ENCODE peak calls at places on chromosomes 3 and 15, in seven cellular contexts. One of them, this sample, is unnamed.

GRCh38 chr3:150408232-150409124 is at the start of gene TSC22D2:
- DNase-seq in activated T-cell treated with anti-CD3 and anti-CD28 coated beads for 24 hours: peak
- DNase-seq in stimulated activated CD8-positive, alpha-beta memory T cell treated with anti-CD3 and anti-CD28 coated beads, Interleukin-4, amount 100 ng/mL, for 4 hours: peak
- DNase-seq in Caki2: peak
- DNase-seq in H7: peak
- DNase-seq in G401: peak
- DNase-seq in memory B cell: peak
- DNase-seq in this sample: peak

GRCh38 chr3:124217542-124217941 is 225.6 kb upstream of the ROPN1 start:
- DNase-seq in activated T-cell treated with anti-CD3 and anti-CD28 coated beads for 24 hours: no peak
- DNase-seq in stimulated activated CD8-positive, alpha-beta memory T cell treated with anti-CD3 and anti-CD28 coated beads, Interleukin-4, amount 100 ng/mL, for 4 hours: no peak
- DNase-seq in Caki2: peak
- DNase-seq in H7: peak
- DNase-seq in G401: no peak
- DNase-seq in memory B cell: no peak
- DNase-seq in this sample: peak

GRCh38 chr3:177905173-177905894 is 630.9 kb upstream of the KCNMB2 start:
- DNase-seq in activated T-cell treated with anti-CD3 and anti-CD28 coated beads for 24 hours: no peak
- DNase-seq in stimulated activated CD8-positive, alpha-beta memory T cell treated with anti-CD3 and anti-CD28 coated beads, Interleukin-4, amount 100 ng/mL, for 4 hours: no peak
- DNase-seq in Caki2: peak
- DNase-seq in H7: no peak
- DNase-seq in G401: peak
- DNase-seq in memory B cell: no peak
- DNase-seq in this sample: peak

GRCh38 chr3:86986666-86987420 is 4.1 kb downstream of the VGLL3 start:
- DNase-seq in activated T-cell treated with anti-CD3 and anti-CD28 coated beads for 24 hours: no peak
- DNase-seq in stimulated activated CD8-positive, alpha-beta memory T cell treated with anti-CD3 and anti-CD28 coated beads, Interleukin-4, amount 100 ng/mL, for 4 hours: no peak
- DNase-seq in Caki2: no peak
- DNase-seq in H7: no peak
- DNase-seq in G401: no peak
- DNase-seq in memory B cell: no peak
- DNase-seq in this sample: no peak

GRCh38 chr3:113043686-113044085 is 52.9 kb downstream of the GTPBP8 start:
- DNase-seq in activated T-cell treated with anti-CD3 and anti-CD28 coated beads for 24 hours: no peak
- DNase-seq in stimulated activated CD8-positive, alpha-beta memory T cell treated with anti-CD3 and anti-CD28 coated beads, Interleukin-4, amount 100 ng/mL, for 4 hours: no peak
- DNase-seq in Caki2: no peak
- DNase-seq in H7: no peak
- DNase-seq in G401: no peak
- DNase-seq in memory B cell: no peak
- DNase-seq in this sample: no peak

GRCh38 chr15:64045774-64046346 is 425 bp downstream of the DAPK2 start:
- DNase-seq in activated T-cell treated with anti-CD3 and anti-CD28 coated beads for 24 hours: no peak
- DNase-seq in stimulated activated CD8-positive, alpha-beta memory T cell treated with anti-CD3 and anti-CD28 coated beads, Interleukin-4, amount 100 ng/mL, for 4 hours: no peak
- DNase-seq in Caki2: peak
- DNase-seq in H7: peak
- DNase-seq in G401: no peak
- DNase-seq in memory B cell: peak
- DNase-seq in this sample: no peak

GRCh38 chr3:111668912-111669488 is 73.9 kb upstream of the ZBED2 start:
- DNase-seq in activated T-cell treated with anti-CD3 and anti-CD28 coated beads for 24 hours: no peak
- DNase-seq in stimulated activated CD8-positive, alpha-beta memory T cell treated with anti-CD3 and anti-CD28 coated beads, Interleukin-4, amount 100 ng/mL, for 4 hours: no peak
- DNase-seq in Caki2: peak
- DNase-seq in H7: peak
- DNase-seq in G401: peak
- DNase-seq in memory B cell: no peak
- DNase-seq in this sample: no peak

GRCh38 chr15:52290800-52291199 is 4.8 kb downstream of the MYO5C start:
- DNase-seq in activated T-cell treated with anti-CD3 and anti-CD28 coated beads for 24 hours: no peak
- DNase-seq in stimulated activated CD8-positive, alpha-beta memory T cell treated with anti-CD3 and anti-CD28 coated beads, Interleukin-4, amount 100 ng/mL, for 4 hours: no peak
- DNase-seq in Caki2: no peak
- DNase-seq in H7: no peak
- DNase-seq in G401: no peak
- DNase-seq in memory B cell: no peak
- DNase-seq in this sample: no peak

GRCh38 chr15:69087581-69087980 is 72.9 kb upstream of the GLCE start:
- DNase-seq in activated T-cell treated with anti-CD3 and anti-CD28 coated beads for 24 hours: no peak
- DNase-seq in stimulated activated CD8-positive, alpha-beta memory T cell treated with anti-CD3 and anti-CD28 coated beads, Interleukin-4, amount 100 ng/mL, for 4 hours: no peak
- DNase-seq in Caki2: no peak
- DNase-seq in H7: no peak
- DNase-seq in G401: no peak
- DNase-seq in memory B cell: no peak
- DNase-seq in this sample: no peak

GRCh38 chr3:36244728-36245127 is 135.6 kb upstream of the STAC start:
- DNase-seq in activated T-cell treated with anti-CD3 and anti-CD28 coated beads for 24 hours: no peak
- DNase-seq in stimulated activated CD8-positive, alpha-beta memory T cell treated with anti-CD3 and anti-CD28 coated beads, Interleukin-4, amount 100 ng/mL, for 4 hours: no peak
- DNase-seq in Caki2: peak
- DNase-seq in H7: no peak
- DNase-seq in G401: no peak
- DNase-seq in memory B cell: no peak
- DNase-seq in this sample: peak

GRCh38 chr3:107660316-107660976 is 137.7 kb downstream of the BBX start:
- DNase-seq in activated T-cell treated with anti-CD3 and anti-CD28 coated beads for 24 hours: no peak
- DNase-seq in stimulated activated CD8-positive, alpha-beta memory T cell treated with anti-CD3 and anti-CD28 coated beads, Interleukin-4, amount 100 ng/mL, for 4 hours: no peak
- DNase-seq in Caki2: no peak
- DNase-seq in H7: no peak
- DNase-seq in G401: peak
- DNase-seq in memory B cell: no peak
- DNase-seq in this sample: no peak

GRCh38 chr3:14510838-14511622 is 29.1 kb downstream of the GRIP2 start:
- DNase-seq in activated T-cell treated with anti-CD3 and anti-CD28 coated beads for 24 hours: no peak
- DNase-seq in stimulated activated CD8-positive, alpha-beta memory T cell treated with anti-CD3 and anti-CD28 coated beads, Interleukin-4, amount 100 ng/mL, for 4 hours: no peak
- DNase-seq in Caki2: no peak
- DNase-seq in H7: no peak
- DNase-seq in G401: no peak
- DNase-seq in memory B cell: no peak
- DNase-seq in this sample: no peak

GRCh38 chr3:29195055-29195454 is 85.8 kb upstream of the RBMS3 start:
- DNase-seq in activated T-cell treated with anti-CD3 and anti-CD28 coated beads for 24 hours: no peak
- DNase-seq in stimulated activated CD8-positive, alpha-beta memory T cell treated with anti-CD3 and anti-CD28 coated beads, Interleukin-4, amount 100 ng/mL, for 4 hours: no peak
- DNase-seq in Caki2: no peak
- DNase-seq in H7: no peak
- DNase-seq in G401: no peak
- DNase-seq in memory B cell: no peak
- DNase-seq in this sample: no peak

GRCh38 chr3:43932921-43933320 is 242.2 kb downstream of the ABHD5 start:
- DNase-seq in activated T-cell treated with anti-CD3 and anti-CD28 coated beads for 24 hours: no peak
- DNase-seq in stimulated activated CD8-positive, alpha-beta memory T cell treated with anti-CD3 and anti-CD28 coated beads, Interleukin-4, amount 100 ng/mL, for 4 hours: no peak
- DNase-seq in Caki2: no peak
- DNase-seq in H7: no peak
- DNase-seq in G401: no peak
- DNase-seq in memory B cell: no peak
- DNase-seq in this sample: no peak

GRCh38 chr3:100075731-100076543 is 38.4 kb downstream of the FILIP1L start:
- DNase-seq in activated T-cell treated with anti-CD3 and anti-CD28 coated beads for 24 hours: no peak
- DNase-seq in stimulated activated CD8-positive, alpha-beta memory T cell treated with anti-CD3 and anti-CD28 coated beads, Interleukin-4, amount 100 ng/mL, for 4 hours: no peak
- DNase-seq in Caki2: no peak
- DNase-seq in H7: no peak
- DNase-seq in G401: no peak
- DNase-seq in memory B cell: no peak
- DNase-seq in this sample: no peak

GRCh38 chr3:5330152-5330810 is 142.8 kb downstream of the EDEM1 start:
- DNase-seq in activated T-cell treated with anti-CD3 and anti-CD28 coated beads for 24 hours: peak
- DNase-seq in stimulated activated CD8-positive, alpha-beta memory T cell treated with anti-CD3 and anti-CD28 coated beads, Interleukin-4, amount 100 ng/mL, for 4 hours: no peak
- DNase-seq in Caki2: peak
- DNase-seq in H7: no peak
- DNase-seq in G401: no peak
- DNase-seq in memory B cell: no peak
- DNase-seq in this sample: no peak

GRCh38 chr3:14512944-14513332 is 27.2 kb downstream of the GRIP2 start:
- DNase-seq in activated T-cell treated with anti-CD3 and anti-CD28 coated beads for 24 hours: no peak
- DNase-seq in stimulated activated CD8-positive, alpha-beta memory T cell treated with anti-CD3 and anti-CD28 coated beads, Interleukin-4, amount 100 ng/mL, for 4 hours: no peak
- DNase-seq in Caki2: no peak
- DNase-seq in H7: no peak
- DNase-seq in G401: no peak
- DNase-seq in memory B cell: no peak
- DNase-seq in this sample: no peak

GRCh38 chr15:67680645-67681044 is 138.1 kb downstream of the MAP2K5 start:
- DNase-seq in activated T-cell treated with anti-CD3 and anti-CD28 coated beads for 24 hours: no peak
- DNase-seq in stimulated activated CD8-positive, alpha-beta memory T cell treated with anti-CD3 and anti-CD28 coated beads, Interleukin-4, amount 100 ng/mL, for 4 hours: no peak
- DNase-seq in Caki2: no peak
- DNase-seq in H7: no peak
- DNase-seq in G401: no peak
- DNase-seq in memory B cell: no peak
- DNase-seq in this sample: no peak

GRCh38 chr3:46894256-46894655 is 16.7 kb downstream of the PTH1R start:
- DNase-seq in activated T-cell treated with anti-CD3 and anti-CD28 coated beads for 24 hours: no peak
- DNase-seq in stimulated activated CD8-positive, alpha-beta memory T cell treated with anti-CD3 and anti-CD28 coated beads, Interleukin-4, amount 100 ng/mL, for 4 hours: no peak
- DNase-seq in Caki2: no peak
- DNase-seq in H7: no peak
- DNase-seq in G401: no peak
- DNase-seq in memory B cell: no peak
- DNase-seq in this sample: no peak

GRCh38 chr15:88987951-88988671 is 74.9 kb upstream of the MFGE8 start:
- DNase-seq in activated T-cell treated with anti-CD3 and anti-CD28 coated beads for 24 hours: no peak
- DNase-seq in stimulated activated CD8-positive, alpha-beta memory T cell treated with anti-CD3 and anti-CD28 coated beads, Interleukin-4, amount 100 ng/mL, for 4 hours: no peak
- DNase-seq in Caki2: no peak
- DNase-seq in H7: peak
- DNase-seq in G401: no peak
- DNase-seq in memory B cell: no peak
- DNase-seq in this sample: no peak

GRCh38 chr3:72899349-72899765 is 11.5 kb downstream of the GXYLT2 start:
- DNase-seq in activated T-cell treated with anti-CD3 and anti-CD28 coated beads for 24 hours: no peak
- DNase-seq in stimulated activated CD8-positive, alpha-beta memory T cell treated with anti-CD3 and anti-CD28 coated beads, Interleukin-4, amount 100 ng/mL, for 4 hours: no peak
- DNase-seq in Caki2: no peak
- DNase-seq in H7: no peak
- DNase-seq in G401: no peak
- DNase-seq in memory B cell: no peak
- DNase-seq in this sample: no peak

GRCh38 chr15:97177135-97177704 is 783.3 kb upstream of the ARRDC4 start:
- DNase-seq in activated T-cell treated with anti-CD3 and anti-CD28 coated beads for 24 hours: no peak
- DNase-seq in stimulated activated CD8-positive, alpha-beta memory T cell treated with anti-CD3 and anti-CD28 coated beads, Interleukin-4, amount 100 ng/mL, for 4 hours: no peak
- DNase-seq in Caki2: no peak
- DNase-seq in H7: peak
- DNase-seq in G401: no peak
- DNase-seq in memory B cell: no peak
- DNase-seq in this sample: no peak

GRCh38 chr15:76152197-76152596 is 92.4 kb downstream of the TMEM266 start:
- DNase-seq in activated T-cell treated with anti-CD3 and anti-CD28 coated beads for 24 hours: no peak
- DNase-seq in stimulated activated CD8-positive, alpha-beta memory T cell treated with anti-CD3 and anti-CD28 coated beads, Interleukin-4, amount 100 ng/mL, for 4 hours: no peak
- DNase-seq in Caki2: no peak
- DNase-seq in H7: no peak
- DNase-seq in G401: no peak
- DNase-seq in memory B cell: no peak
- DNase-seq in this sample: no peak

GRCh38 chr3:9732080-9732752 is 681 bp downstream of the BRPF1 start:
- DNase-seq in activated T-cell treated with anti-CD3 and anti-CD28 coated beads for 24 hours: peak
- DNase-seq in stimulated activated CD8-positive, alpha-beta memory T cell treated with anti-CD3 and anti-CD28 coated beads, Interleukin-4, amount 100 ng/mL, for 4 hours: no peak
- DNase-seq in Caki2: no peak
- DNase-seq in H7: peak
- DNase-seq in G401: no peak
- DNase-seq in memory B cell: no peak
- DNase-seq in this sample: no peak

GRCh38 chr3:141266797-141267555 is 35.4 kb downstream of the PXYLP1 start:
- DNase-seq in activated T-cell treated with anti-CD3 and anti-CD28 coated beads for 24 hours: no peak
- DNase-seq in stimulated activated CD8-positive, alpha-beta memory T cell treated with anti-CD3 and anti-CD28 coated beads, Interleukin-4, amount 100 ng/mL, for 4 hours: no peak
- DNase-seq in Caki2: no peak
- DNase-seq in H7: no peak
- DNase-seq in G401: no peak
- DNase-seq in memory B cell: peak
- DNase-seq in this sample: no peak

GRCh38 chr3:191065183-191065805 is 133.7 kb upstream of the OSTN start:
- DNase-seq in activated T-cell treated with anti-CD3 and anti-CD28 coated beads for 24 hours: no peak
- DNase-seq in stimulated activated CD8-positive, alpha-beta memory T cell treated with anti-CD3 and anti-CD28 coated beads, Interleukin-4, amount 100 ng/mL, for 4 hours: no peak
- DNase-seq in Caki2: no peak
- DNase-seq in H7: no peak
- DNase-seq in G401: no peak
- DNase-seq in memory B cell: no peak
- DNase-seq in this sample: no peak

This sample was measured in GM04503.